ENCODE peak calls at places on chromosomes 12 and 14, in seven cellular contexts. X is LHCN-M2, B is fibroblast of lung, C is astrocyte of the cerebellum, R is HuH-7, S is retinal pigment epithelial cell, Q is AG04449. K is an unnamed sample.
A peak's percentile ranks its signal among the peaks of the same experiment; 100 is the strongest.

GRCh38 chr14:35927727-35928126 is 101.6 kb downstream of the BRMS1L start:
- DNase-seq in R (no peak), X (peak; percentile 25), Q (no peak), B (peak; percentile 4), C (no peak), S (no peak), K (no peak)

GRCh38 chr12:4909397-4909733 is 340 bp upstream of the KCNA1 start:
- DNase-seq in S (no peak), R (no peak), Q (no peak), B (peak; percentile 6), C (no peak), X (no peak), K (no peak)

GRCh38 chr12:56804169-56804568 is 41.0 kb downstream of the HSD17B6 start:
- DNase-seq in S (no peak), R (no peak), C (no peak), X (no peak), B (no peak), Q (no peak), K (no peak)

GRCh38 chr12:55721601-55722213 is 1.5 kb downstream of the RDH5 start:
- DNase-seq in R (no peak), B (no peak), X (no peak), S (no peak), Q (no peak), C (no peak), K (no peak)

GRCh38 chr12:33813536-33813935 is 208.8 kb upstream of the ALG10 start:
- DNase-seq in R (no peak), S (no peak), X (peak; percentile 54), C (no peak), Q (no peak), B (no peak), K (no peak)

GRCh38 chr12:81081726-81082125 is 3.8 kb downstream of the ACSS3 start:
- DNase-seq in Q (no peak), C (no peak), R (no peak), B (peak; percentile 59), S (no peak), X (no peak), K (no peak)

GRCh38 chr14:90140298-90140955 is 78.6 kb downstream of the KCNK13 start:
- DNase-seq in C (peak; percentile 12), R (no peak), S (no peak), Q (no peak), B (peak; percentile 79), X (peak; percentile 39), K (no peak)

GRCh38 chr12:126510630-126511029 is 1445.4 kb downstream of the AACS start:
- DNase-seq in B (no peak), X (no peak), Q (no peak), R (no peak), S (no peak), C (no peak), K (no peak)

GRCh38 chr12:111881712-111882111 is 39.7 kb downstream of the MAPKAPK5 start:
- DNase-seq in B (no peak), X (no peak), R (no peak), C (no peak), S (no peak), Q (no peak), K (no peak)

GRCh38 chr14:52046376-52046917 is 22.4 kb downstream of the NID2 start:
- DNase-seq in S (no peak), B (peak; percentile 44), R (no peak), X (no peak), C (no peak), Q (no peak), K (no peak)

GRCh38 chr12:53552346-53553327 is 45.4 kb upstream of the NPFF start:
- DNase-seq in X (no peak), S (no peak), Q (no peak), B (no peak), R (no peak), C (no peak), K (no peak)

GRCh38 chr14:105436891-105437722 is 17.5 kb downstream of the MTA1 start:
- DNase-seq in X (no peak), Q (no peak), B (no peak), R (no peak), S (no peak), C (no peak), K (no peak)

GRCh38 chr14:63662776-63663175 is 21.1 kb upstream of the WDR89 start:
- DNase-seq in X (no peak), Q (no peak), R (no peak), C (no peak), B (no peak), S (no peak), K (no peak)

K was measured in naive B cell.